ENCODE peak calls at places on chromosomes 16 and 17, in seven cellular contexts. C is HepG2, D is HCT116, W is K562, E is SK-N-SH, L is GM12878, G is H1. P is an unnamed sample.

GRCh38 chr17:29369831-29370735 is 20.1 kb upstream of the TAOK1 start:
- DNase-seq in E (peak), W (peak), C (peak), G (no peak), D (peak), L (peak), P (peak)

GRCh38 chr17:43832976-43833829 is at the start of gene MPP3:
- DNase-seq in L (no peak), E (peak), C (no peak), G (no peak), D (no peak), W (peak), P (peak)

GRCh38 chr17:58329808-58330543 is 1.4 kb upstream of the TSPOAP1 start:
- DNase-seq in L (peak), W (no peak), C (no peak), D (no peak), G (no peak), E (no peak), P (no peak)

GRCh38 chr17:81673561-81674258 is 7.2 kb downstream of the CCDC137 start:
- DNase-seq in G (no peak), C (no peak), L (no peak), W (no peak), D (no peak), E (peak), P (no peak)

GRCh38 chr16:6193718-6194117 is 1096.1 kb upstream of the EEF2KMT start:
- DNase-seq in L (no peak), W (peak), C (peak), G (peak), D (no peak), E (no peak), P (peak)

GRCh38 chr16:82062645-82063058 is 27.6 kb downstream of the HSD17B2 start:
- DNase-seq in L (no peak), E (no peak), D (no peak), G (no peak), W (no peak), C (peak), P (no peak)

GRCh38 chr17:21385281-21385845 is 9.2 kb downstream of the KCNJ12 start:
- DNase-seq in C (no peak), D (no peak), G (no peak), L (no peak), W (no peak), E (no peak), P (no peak)

GRCh38 chr17:28216032-28216431 is 103.0 kb upstream of the TMEM97 start:
- DNase-seq in L (no peak), C (no peak), G (no peak), W (no peak), D (no peak), E (no peak), P (no peak)

GRCh38 chr16:48064971-48065370 is 90.8 kb downstream of the ABCC12 start:
- DNase-seq in G (no peak), W (no peak), C (no peak), L (no peak), D (no peak), E (no peak), P (no peak)

GRCh38 chr17:15398291-15398690 is 56.9 kb upstream of the TEKT3 start:
- DNase-seq in D (peak), C (no peak), G (no peak), W (no peak), E (peak), L (no peak), P (no peak)

GRCh38 chr17:68455756-68456528 is 1.4 kb downstream of the WIPI1 start:
- DNase-seq in W (no peak), C (peak), L (no peak), E (peak), G (no peak), D (no peak), P (peak)

GRCh38 chr16:57255686-57256415 is 10.8 kb downstream of the ARL2BP start:
- DNase-seq in D (no peak), C (no peak), E (no peak), W (no peak), G (no peak), L (no peak), P (no peak)

GRCh38 chr16:81483064-81483969 is 38.7 kb downstream of the CMIP start:
- DNase-seq in W (no peak), C (peak), L (no peak), G (no peak), D (no peak), E (no peak), P (no peak)

GRCh38 chr17:18011286-18011685 is 27.7 kb downstream of the ATPAF2 start:
- DNase-seq in L (no peak), E (no peak), G (no peak), C (no peak), D (no peak), W (no peak), P (no peak)

GRCh38 chr16:89112377-89113151 is 18.9 kb downstream of the ACSF3 start:
- DNase-seq in E (no peak), L (no peak), W (no peak), C (no peak), G (no peak), D (no peak), P (no peak)

GRCh38 chr16:8877894-8878522 is 4.1 kb upstream of the LITAFD start:
- DNase-seq in C (no peak), E (no peak), L (no peak), W (no peak), G (no peak), D (no peak), P (no peak)

GRCh38 chr17:19263621-19264010 is 26.4 kb downstream of the EPN2 start:
- DNase-seq in W (no peak), E (no peak), G (no peak), D (no peak), C (no peak), L (no peak), P (no peak)

GRCh38 chr17:2749058-2749783 is at the start of gene CCDC92B:
- DNase-seq in D (no peak), C (no peak), W (no peak), L (no peak), G (no peak), E (peak), P (no peak)

GRCh38 chr16:5460701-5461100 is 363.1 kb upstream of the EEF2KMT start:
- DNase-seq in D (no peak), C (no peak), E (peak), L (no peak), W (no peak), G (no peak), P (no peak)

GRCh38 chr16:57282510-57283213 is 1.8 kb downstream of the PLLP start:
- DNase-seq in L (no peak), D (no peak), G (no peak), C (no peak), E (no peak), W (no peak), P (no peak)

GRCh38 chr17:43448720-43449469 is 34.9 kb upstream of the DHX8 start:
- DNase-seq in W (no peak), G (no peak), L (no peak), D (no peak), C (no peak), E (no peak), P (no peak)

GRCh38 chr17:5194346-5194745 is 2.7 kb upstream of the ZNF594 start:
- DNase-seq in C (no peak), W (no peak), G (no peak), L (no peak), E (no peak), D (no peak), P (no peak)

GRCh38 chr17:59840908-59841666 is 51.7 kb downstream of the TUBD1 start:
- DNase-seq in E (no peak), D (no peak), L (no peak), C (no peak), G (no peak), W (peak), P (no peak)

GRCh38 chr16:3009568-3010390 is 2.9 kb upstream of the CLDN9 start:
- DNase-seq in G (peak), L (no peak), C (no peak), D (peak), W (no peak), E (no peak), P (peak)

GRCh38 chr16:77295896-77296295 is 96.7 kb downstream of the SYCE1L start:
- DNase-seq in E (no peak), D (no peak), L (no peak), G (no peak), C (no peak), W (no peak), P (no peak)

GRCh38 chr17:4004517-4005295 is 40.5 kb upstream of the ATP2A3 start:
- DNase-seq in L (peak), D (peak), E (peak), C (peak), W (peak), G (no peak), P (peak)

GRCh38 chr17:39225974-39226683 is 384 bp upstream of the STAC2 start:
- DNase-seq in G (peak), D (no peak), C (no peak), W (peak), E (peak), L (no peak), P (no peak)

GRCh38 chr17:8900626-8901585 is 33.4 kb upstream of the PIK3R6 start:
- DNase-seq in G (no peak), W (no peak), C (no peak), D (no peak), E (no peak), L (peak), P (no peak)

GRCh38 chr16:9756434-9756833 is 425.8 kb downstream of the GRIN2A start:
- DNase-seq in D (no peak), E (no peak), L (no peak), G (no peak), C (no peak), W (no peak), P (no peak)

GRCh38 chr16:58094791-58095574 is 34.2 kb downstream of the CFAP20 start:
- DNase-seq in L (no peak), G (no peak), D (no peak), C (no peak), E (no peak), W (no peak), P (no peak)

GRCh38 chr16:20884240-20884556 is 16.0 kb downstream of the DCUN1D3 start:
- DNase-seq in E (no peak), L (no peak), W (no peak), C (peak), D (no peak), G (no peak), P (no peak)

GRCh38 chr16:47604306-47604705 is 143.2 kb downstream of the PHKB start:
- DNase-seq in L (no peak), D (no peak), G (no peak), W (no peak), C (no peak), E (no peak), P (no peak)

GRCh38 chr16:84262939-84263338 is 23.1 kb upstream of the KCNG4 start:
- DNase-seq in L (no peak), D (no peak), E (no peak), W (no peak), C (no peak), G (no peak), P (no peak)

GRCh38 chr17:42659079-42659931 is at the start of gene TUBG2:
- DNase-seq in E (peak), L (no peak), D (peak), G (peak), W (no peak), C (peak), P (peak)

GRCh38 chr17:47230864-47231263 is 21.7 kb downstream of the MYL4 start:
- DNase-seq in C (no peak), L (peak), G (no peak), D (no peak), E (no peak), W (no peak), P (no peak)

GRCh38 chr16:17470002-17470870 is 524 bp downstream of the XYLT1 start:
- DNase-seq in L (no peak), G (no peak), D (no peak), W (no peak), E (peak), C (no peak), P (no peak)

GRCh38 chr16:52494621-52495020 is 52.3 kb downstream of the TOX3 start:
- DNase-seq in G (no peak), L (no peak), W (no peak), C (peak), D (no peak), E (no peak), P (no peak)

GRCh38 chr16:31213342-31213741 is 577 bp upstream of the TRIM72 start:
- DNase-seq in D (no peak), L (no peak), C (no peak), E (no peak), G (no peak), W (no peak), P (no peak)

GRCh38 chr17:65029605-65030308 is 26.8 kb downstream of the GNA13 start:
- DNase-seq in C (no peak), L (no peak), G (no peak), W (no peak), E (no peak), D (no peak), P (no peak)

GRCh38 chr16:55660776-55661175 is 5.0 kb downstream of the SLC6A2 start:
- DNase-seq in C (no peak), D (no peak), E (no peak), G (no peak), L (no peak), W (no peak), P (no peak)

DNA sequence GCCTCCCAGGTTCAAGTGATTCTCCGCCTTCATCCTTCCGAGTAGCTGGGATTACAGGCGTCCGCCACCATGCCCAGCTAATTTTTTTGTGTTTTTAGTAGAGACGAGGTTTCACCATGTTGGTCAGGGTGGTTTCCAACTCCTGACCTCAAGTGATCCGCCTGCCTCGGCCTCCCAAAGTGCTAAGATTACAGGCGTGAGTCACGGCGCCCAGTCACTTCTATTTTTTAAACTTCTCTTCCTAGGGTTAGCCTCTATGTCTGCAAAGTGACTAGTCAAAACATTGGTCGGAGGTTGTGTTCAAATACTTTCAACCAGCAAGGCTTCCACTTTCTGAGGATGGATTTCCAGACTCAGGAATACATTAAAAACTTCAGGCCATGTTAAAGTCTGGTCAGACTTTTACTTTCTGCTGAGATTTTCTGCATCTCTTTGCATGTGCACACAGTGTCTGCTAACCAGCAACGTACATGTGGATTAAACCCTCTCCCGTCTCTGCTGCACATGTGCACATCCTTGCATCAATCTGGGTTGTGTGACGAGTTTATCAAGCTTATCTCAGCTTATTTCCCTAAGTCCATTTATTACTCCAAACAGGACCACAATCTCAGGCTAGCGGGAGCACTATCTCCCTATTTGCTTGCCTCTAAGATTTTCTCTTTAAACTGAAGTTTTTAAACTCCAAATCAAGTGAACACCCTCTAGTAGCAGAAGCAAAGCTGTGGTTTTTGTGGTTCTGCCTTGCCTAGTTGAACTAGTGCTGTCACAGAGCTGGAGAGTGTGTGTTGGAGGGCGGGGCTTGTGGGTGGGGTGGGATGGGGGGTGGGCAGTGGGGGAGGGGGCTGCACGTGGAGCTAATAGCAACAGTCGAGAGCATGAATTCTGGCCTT is 525.2 kb upstream of the GOT2 start:
- DNase-seq in D (no peak), W (no peak), L (no peak), G (no peak), E (no peak), C (no peak), P (no peak)
- TF ChIP-seq JUND in D (no peak), W (no peak), L (no peak), G (no peak), E (no peak), C (no peak), P (no peak)

GRCh38 chr16:23369416-23369815 is 67.3 kb downstream of the SCNN1B start:
- DNase-seq in C (no peak), W (no peak), G (no peak), D (no peak), E (no peak), L (no peak), P (no peak)
- TF ChIP-seq JUND in C (no peak), W (no peak), G (no peak), D (no peak), E (no peak), L (no peak), P (no peak)

GRCh38 chr16:75204410-75204758 is 2.6 kb downstream of the CTRB2 start:
- DNase-seq in L (no peak), W (no peak), D (no peak), C (no peak), G (no peak), E (no peak), P (no peak)

GRCh38 chr16:75203667-75204409 is 3.1 kb downstream of the CTRB2 start:
- DNase-seq in E (no peak), D (no peak), L (no peak), G (no peak), C (no peak), W (peak), P (no peak)

GRCh38 chr16:75206749-75207451 is at the start of gene CTRB2:
- DNase-seq in L (no peak), E (no peak), C (no peak), W (no peak), D (no peak), G (no peak), P (no peak)

GRCh38 chr16:75202069-75202590 is 4.8 kb downstream of the CTRB2 start:
- DNase-seq in C (no peak), W (no peak), D (no peak), L (no peak), G (no peak), E (no peak), P (no peak)

DNA sequence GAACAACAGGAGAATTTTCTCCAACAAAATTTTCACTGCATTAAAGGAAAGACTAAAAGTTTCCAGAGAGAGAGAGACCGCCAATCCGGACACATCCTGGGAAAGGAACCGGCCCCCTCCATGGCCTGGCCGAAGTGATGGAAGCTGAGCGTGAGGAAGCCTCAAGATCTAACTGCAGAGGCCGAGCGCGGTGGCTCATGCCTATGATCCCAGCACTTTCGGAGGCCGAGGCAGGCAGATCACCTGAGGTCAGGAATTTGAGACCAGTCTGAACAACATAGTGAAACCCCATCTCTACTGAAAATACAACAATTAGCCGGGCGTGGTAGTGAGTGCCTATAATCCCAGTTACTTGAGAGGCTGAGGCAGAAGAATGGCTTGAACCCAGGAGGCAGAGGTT is 3.9 kb downstream of the CTRB2 start:
- DNase-seq in G (no peak), E (no peak), D (no peak), C (no peak), L (no peak), W (no peak), P (no peak)
- TF ChIP-seq JUND in G (no peak), E (no peak), D (no peak), C (no peak), L (no peak), W (no peak), P (no peak)

GRCh38 chr16:85436636-85437160 is 176.4 kb upstream of the GSE1 start:
- DNase-seq in L (no peak), D (no peak), W (peak), E (no peak), G (peak), C (no peak), P (no peak)
- TF ChIP-seq JUND in L (no peak), D (no peak), W (peak), E (no peak), G (no peak), C (no peak), P (no peak)

P was measured in T47D.